ENCODE peak calls at places on chromosomes 2 and 18, in seven cellular contexts. H, Y, O, R, C, X and B are unnamed samples. For H3K36me3, the result is how much of the 10 kb centered on the place peaks cover.

GRCh38 chr2:215528555-215528954 is 92.7 kb upstream of the FN1 start:
- DNase-seq in R (peak), X (no peak), H (no peak), Y (no peak), O (peak), C (no peak), B (no peak)

GRCh38 chr2:38528008-38528442 is 74.7 kb downstream of the HNRNPLL start:
- DNase-seq in Y (peak), X (peak), H (no peak), O (peak), R (peak), C (no peak), B (peak)

GRCh38 chr2:120436885-120437603 is 91.1 kb downstream of the INHBB start:
- DNase-seq in Y (peak), C (peak), H (no peak), R (peak), O (peak), X (peak), B (no peak)

GRCh38 chr2:99336780-99337163 is 417 bp upstream of the EIF5B start:
- DNase-seq in Y (no peak), R (no peak), O (no peak), X (no peak), C (no peak), H (no peak), B (no peak)

GRCh38 chr18:62799977-62800376 is 84.6 kb downstream of the PHLPP1 start:
- DNase-seq in H (no peak), Y (no peak), O (no peak), X (no peak), R (no peak), C (no peak), B (no peak)

GRCh38 chr18:6729247-6730091 is at the start of gene ARHGAP28:
- DNase-seq in O (peak), C (peak), H (peak), X (peak), R (peak), Y (no peak), B (peak)

GRCh38 chr18:35231052-35231451 is 9.8 kb upstream of the ZNF397 start:
- DNase-seq in O (peak), Y (peak), X (peak), R (peak), C (peak), H (peak), B (peak)

GRCh38 chr2:238915596-238915995 is 67.7 kb downstream of the TWIST2 start:
- DNase-seq in H (no peak), C (no peak), X (no peak), O (no peak), R (no peak), Y (no peak), B (no peak)

GRCh38 chr18:23067236-23067635 is 68.0 kb upstream of the CABLES1 start:
- DNase-seq in H (no peak), X (no peak), R (no peak), C (no peak), O (peak), Y (peak), B (no peak)

GRCh38 chr18:22494771-22495170 is 77.1 kb upstream of the CTAGE1 start:
- DNase-seq in Y (no peak), X (no peak), R (peak), O (no peak), C (no peak), H (no peak), B (no peak)

GRCh38 chr2:3159801-3160545 is 217.6 kb downstream of the EIPR1 start:
- DNase-seq in C (no peak), R (no peak), O (no peak), Y (no peak), H (no peak), X (no peak), B (no peak)

GRCh38 chr2:211401328-211401727 is 844.9 kb downstream of the CPS1 start:
- DNase-seq in C (no peak), O (peak), Y (no peak), R (no peak), H (no peak), X (no peak), B (no peak)

GRCh38 chr2:171244466-171244969 is 83.8 kb upstream of the TLK1 start:
- DNase-seq in X (no peak), R (peak), Y (no peak), O (no peak), H (no peak), C (no peak), B (no peak)

GRCh38 chr2:31664949-31665724 is 84.4 kb upstream of the SRD5A2 start:
- DNase-seq in Y (no peak), X (no peak), R (no peak), H (no peak), O (no peak), C (no peak), B (no peak)

GRCh38 chr2:4354678-4355077 is 651.3 kb downstream of the DCDC2C start:
- DNase-seq in C (no peak), Y (peak), O (peak), X (peak), R (no peak), H (no peak), B (no peak)

GRCh38 chr2:177024760-177025159 is 187.8 kb upstream of the HNRNPA3 start:
- DNase-seq in O (no peak), R (no peak), C (no peak), H (no peak), Y (no peak), X (no peak), B (no peak)

GRCh38 chr2:216448829-216449228 is 36.5 kb downstream of the SMARCAL1 start:
- DNase-seq in O (no peak), C (no peak), H (no peak), R (no peak), X (no peak), Y (no peak), B (no peak)

GRCh38 chr2:236895497-236895896 is 190.2 kb upstream of the COPS8 start:
- DNase-seq in X (no peak), O (no peak), C (no peak), H (no peak), Y (no peak), R (no peak), B (no peak)

GRCh38 chr2:113133696-113134558 is 6.5 kb downstream of the IL1RN start:
- DNase-seq in C (no peak), O (peak), H (no peak), X (no peak), Y (no peak), R (no peak), B (no peak)

GRCh38 chr18:78174737-78175136 is 804.9 kb upstream of the SALL3 start:
- DNase-seq in H (no peak), C (no peak), X (no peak), O (no peak), Y (no peak), R (no peak), B (no peak)

GRCh38 chr2:157419031-157419580 is 24.8 kb downstream of the CYTIP start:
- DNase-seq in C (no peak), X (no peak), H (no peak), O (no peak), R (no peak), Y (no peak), B (no peak)

GRCh38 chr2:157424374-157424773 is 19.5 kb downstream of the CYTIP start:
- DNase-seq in H (no peak), R (no peak), Y (no peak), O (no peak), X (no peak), C (no peak), B (no peak)

GRCh38 chr2:157420771-157421323 is 23.0 kb downstream of the CYTIP start:
- DNase-seq in X (no peak), O (no peak), Y (no peak), H (no peak), C (no peak), R (peak), B (no peak)

GRCh38 chr2:157421377-157421944 is 22.4 kb downstream of the CYTIP start:
- DNase-seq in H (no peak), Y (no peak), X (no peak), C (no peak), R (no peak), O (no peak), B (no peak)

GRCh38 chr2:157421964-157422363 is 21.9 kb downstream of the CYTIP start:
- DNase-seq in Y (no peak), H (no peak), X (no peak), O (no peak), R (no peak), C (no peak), B (no peak)
- H3K36me3 ChIP-seq in Y (half or more), H (under half), X (under half), O (under half), R (under half), C (under half), B (under half)

GRCh38 chr18:59172664-59173249 is 33.1 kb downstream of the SEC11C start:
- DNase-seq in X (no peak), Y (no peak), O (no peak), C (no peak), H (no peak), R (peak), B (no peak)
- H3K36me3 ChIP-seq in X (under half), Y (under half), O (under half), C (under half), H (under half), R (under half), B (under half)

DNA sequence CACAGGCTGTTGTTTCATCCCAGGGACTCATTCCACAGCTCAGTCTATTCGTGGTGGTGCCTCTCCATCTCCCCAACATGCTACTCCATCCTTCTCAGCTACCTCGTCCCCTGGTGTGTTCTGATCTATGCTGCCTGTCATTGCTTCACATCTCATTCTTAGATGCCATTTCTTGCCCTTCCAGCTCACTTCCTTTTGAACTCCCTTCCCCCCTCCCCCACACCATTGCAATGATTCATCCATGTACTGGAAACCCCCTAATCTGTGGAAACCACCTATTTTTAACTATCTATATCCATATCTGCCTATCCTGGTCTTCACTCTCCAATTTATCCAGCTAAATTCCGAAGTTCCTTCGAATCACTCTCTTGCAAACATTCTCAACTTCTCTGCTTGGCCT is 65.7 kb upstream of the PARD3B start:
- DNase-seq in H (no peak), O (peak), X (no peak), Y (no peak), R (no peak), C (no peak), B (no peak)
- H3K36me3 ChIP-seq in H (under half), O (under half), X (under half), Y (under half), R (under half), C (under half), B (under half)

GRCh38 chr2:14827226-14828023 is 194.9 kb downstream of the LRATD1 start:
- DNase-seq in H (no peak), R (no peak), Y (no peak), C (no peak), X (no peak), O (peak), B (no peak)
- H3K36me3 ChIP-seq in H (under half), R (under half), Y (under half), C (under half), X (under half), O (under half), B (under half)

GRCh38 chr2:233457356-233457755 is 103.1 kb downstream of the DGKD start:
- DNase-seq in R (no peak), C (no peak), Y (no peak), X (no peak), O (no peak), H (peak), B (peak)

GRCh38 chr2:233455491-233455890 is 101.2 kb downstream of the DGKD start:
- DNase-seq in O (no peak), R (no peak), C (no peak), Y (no peak), H (peak), X (no peak), B (peak)

GRCh38 chr2:233456111-233456510 is 101.8 kb downstream of the DGKD start:
- DNase-seq in C (no peak), X (no peak), H (peak), Y (no peak), O (no peak), R (no peak), B (peak)

GRCh38 chr2:233458031-233458610 is 103.8 kb downstream of the DGKD start:
- DNase-seq in H (peak), R (no peak), X (no peak), C (no peak), Y (no peak), O (no peak), B (peak)

DNA sequence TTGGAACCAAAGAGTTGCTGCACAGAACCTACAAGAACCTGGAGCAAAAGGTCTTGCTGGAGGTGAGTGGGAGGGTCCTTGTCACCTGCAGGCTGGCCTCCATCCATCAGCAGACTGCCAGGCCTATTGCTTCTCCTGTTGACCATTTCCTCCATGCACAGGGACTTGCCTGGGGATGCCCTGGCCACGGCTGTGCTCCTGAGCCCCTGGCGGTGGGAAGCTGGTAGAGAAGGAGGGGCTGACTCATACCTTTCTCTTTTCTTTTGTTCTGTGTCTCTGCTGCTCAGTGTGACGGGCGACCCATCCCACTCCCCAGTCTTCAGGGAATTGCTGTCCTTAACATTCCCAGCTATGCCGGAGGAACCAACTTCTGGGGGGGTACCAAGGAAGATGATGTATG is 102.6 kb downstream of the DGKD start:
- DNase-seq in X (no peak), Y (no peak), H (no peak), O (no peak), C (no peak), R (no peak), B (no peak)
- H3K36me3 ChIP-seq in X (under half), Y (under half), H (under half), O (under half), C (under half), R (under half), B (under half)

GRCh38 chr2:217801115-217801531 is 201.7 kb downstream of the TNS1 start:
- DNase-seq in O (no peak), C (no peak), R (no peak), Y (no peak), X (peak), H (no peak), B (no peak)
- H3K36me3 ChIP-seq in O (under half), C (under half), R (under half), Y (under half), X (under half), H (under half), B (under half)